ENCODE peak calls at places on chromosomes 7 and 10, in ten cellular contexts. H, M, N, P, R, D, Y, I, O and E are unnamed samples. For H3K4me1, the result is how much of the 10 kb centered on the place peaks cover.

GRCh38 chr7:99639267-99639666 is 22.5 kb downstream of the ZSCAN25 start:
- DNase-seq in H (no peak), M (no peak), N (no peak), P (no peak), R (no peak), D (no peak), Y (no peak), I (no peak), O (no peak), E (no peak)

GRCh38 chr7:17963281-17963680 is 23.0 kb upstream of the SNX13 start:
- DNase-seq in H (no peak), M (no peak), N (no peak), P (no peak), R (no peak), D (no peak), Y (no peak), I (no peak), O (no peak), E (no peak)

GRCh38 chr10:3426190-3426845 is 253.7 kb upstream of the PITRM1 start:
- DNase-seq in H (no peak), M (no peak), N (peak), P (no peak), R (no peak), D (no peak), Y (no peak), I (no peak), O (no peak), E (no peak)

GRCh38 chr7:80942261-80943041 is 23.6 kb upstream of the SEMA3C start:
- DNase-seq in H (peak), M (peak), N (peak), P (peak), R (peak), D (peak), Y (no peak), I (peak), O (no peak), E (peak)

GRCh38 chr10:96505150-96506136 is 8.3 kb downstream of the TLL2 start:
- DNase-seq in H (no peak), M (no peak), N (no peak), P (no peak), R (no peak), D (no peak), Y (no peak), I (no peak), O (no peak), E (no peak)

GRCh38 chr10:116688241-116688711 is 54.1 kb downstream of the HSPA12A start:
- DNase-seq in H (no peak), M (no peak), N (peak), P (no peak), R (no peak), D (no peak), Y (no peak), I (no peak), O (no peak), E (no peak)

GRCh38 chr10:110546077-110546476 is 21.4 kb upstream of the SMC3 start:
- DNase-seq in H (no peak), M (no peak), N (no peak), P (no peak), R (no peak), D (no peak), Y (no peak), I (no peak), O (no peak), E (no peak)

GRCh38 chr7:42606217-42606905 is 305.5 kb downstream of the C7orf25 start:
- DNase-seq in H (no peak), M (no peak), N (no peak), P (no peak), R (no peak), D (no peak), Y (no peak), I (no peak), O (no peak), E (no peak)

GRCh38 chr7:152667900-152668440 is 8.0 kb downstream of the XRCC2 start:
- DNase-seq in H (no peak), M (no peak), N (no peak), P (no peak), R (no peak), D (no peak), Y (no peak), I (no peak), O (no peak), E (no peak)

GRCh38 chr10:6491841-6492609 is 88.1 kb downstream of the PRKCQ start:
- DNase-seq in H (no peak), M (no peak), N (no peak), P (peak), R (no peak), D (no peak), Y (peak), I (no peak), O (no peak), E (no peak)

GRCh38 chr7:130560972-130561371 is 69.1 kb downstream of the MEST start:
- DNase-seq in H (peak), M (peak), N (peak), P (no peak), R (peak), D (no peak), Y (peak), I (no peak), O (no peak), E (no peak)

GRCh38 chr7:40570218-40570617 is 435.4 kb downstream of the SUGCT start:
- DNase-seq in H (no peak), M (no peak), N (no peak), P (no peak), R (no peak), D (no peak), Y (no peak), I (no peak), O (no peak), E (no peak)

GRCh38 chr7:131466735-131467365 is 89.6 kb downstream of the PODXL start:
- DNase-seq in H (no peak), M (no peak), N (no peak), P (no peak), R (no peak), D (no peak), Y (no peak), I (no peak), O (no peak), E (no peak)

GRCh38 chr10:59435707-59436106 is 73.4 kb upstream of the FAM13C start:
- DNase-seq in H (no peak), M (no peak), N (no peak), P (no peak), R (no peak), D (no peak), Y (no peak), I (no peak), O (no peak), E (no peak)

GRCh38 chr7:117350027-117350426 is 27.2 kb upstream of the WNT2 start:
- DNase-seq in H (no peak), M (no peak), N (no peak), P (no peak), R (peak), D (no peak), Y (no peak), I (no peak), O (no peak), E (no peak)

GRCh38 chr10:73117976-73118743 is 7.9 kb downstream of the NUDT13 start:
- DNase-seq in H (no peak), M (no peak), N (peak), P (no peak), R (peak), D (no peak), Y (no peak), I (no peak), O (no peak), E (no peak)
- H3K4me3 ChIP-seq in H (no peak), M (no peak), N (no peak), P (no peak), R (peak), D (no peak), Y (no peak), I (no peak), O (no peak), E (no peak)

GRCh38 chr7:112989531-112989930 is 97.1 kb downstream of the GPR85 start:
- DNase-seq in H (no peak), M (no peak), N (no peak), P (no peak), R (no peak), D (no peak), Y (no peak), I (no peak), O (no peak), E (no peak)

GRCh38 chr7:112986256-112987031 is 100.2 kb downstream of the GPR85 start:
- DNase-seq in H (no peak), M (no peak), N (no peak), P (no peak), R (no peak), D (no peak), Y (no peak), I (no peak), O (no peak), E (no peak)

GRCh38 chr7:112987171-112987570 is 99.5 kb downstream of the GPR85 start:
- DNase-seq in H (no peak), M (no peak), N (no peak), P (no peak), R (no peak), D (no peak), Y (no peak), I (no peak), O (no peak), E (no peak)

GRCh38 chr7:112994666-112995065 is 92.0 kb downstream of the GPR85 start:
- DNase-seq in H (no peak), M (no peak), N (no peak), P (no peak), R (no peak), D (no peak), Y (no peak), I (no peak), O (no peak), E (no peak)

GRCh38 chr7:112990619-112991018 is 96.0 kb downstream of the GPR85 start:
- DNase-seq in H (no peak), M (no peak), N (no peak), P (no peak), R (no peak), D (no peak), Y (no peak), I (no peak), O (no peak), E (no peak)
- H3K4me1 ChIP-seq in H (under half), M (under half), N (under half), P (under half), R (under half), D (under half), Y (under half), I (under half), O (under half), E (under half)

GRCh38 chr7:155373359-155374273 is 75.9 kb downstream of the INSIG1 start:
- DNase-seq in H (no peak), M (no peak), N (no peak), P (no peak), R (no peak), D (no peak), Y (no peak), I (no peak), O (no peak), E (no peak)
- H3K4me3 ChIP-seq in H (peak), M (peak), N (no peak), P (no peak), R (no peak), D (no peak), Y (no peak), I (peak), O (peak), E (no peak)

DNA sequence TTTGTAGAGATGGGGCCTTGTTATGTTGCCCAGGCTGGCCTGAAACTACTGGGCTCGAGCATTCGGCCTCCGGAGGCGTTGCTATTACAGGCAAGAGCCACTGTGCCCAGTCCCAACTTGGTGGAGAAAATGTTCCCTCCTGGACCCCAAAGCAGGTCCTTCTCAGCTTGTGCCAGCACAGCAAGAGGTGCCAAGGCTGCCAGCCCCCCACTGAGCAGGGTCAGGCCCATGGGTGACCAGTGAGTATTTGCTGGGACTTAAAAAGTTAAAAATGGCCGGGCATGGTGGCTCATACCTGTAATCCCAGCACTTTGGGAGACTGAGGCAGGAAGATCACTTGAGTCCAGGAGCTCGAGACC is 4.6 kb downstream of the MAFK start:
- DNase-seq in H (no peak), M (no peak), N (no peak), P (no peak), R (no peak), D (no peak), Y (no peak), I (peak), O (no peak), E (no peak)
- H3K4me1 ChIP-seq in H (half or more), M (half or more), N (half or more), P (under half), R (half or more), D (under half), Y (under half), I (under half), O (half or more), E (under half)

DNA sequence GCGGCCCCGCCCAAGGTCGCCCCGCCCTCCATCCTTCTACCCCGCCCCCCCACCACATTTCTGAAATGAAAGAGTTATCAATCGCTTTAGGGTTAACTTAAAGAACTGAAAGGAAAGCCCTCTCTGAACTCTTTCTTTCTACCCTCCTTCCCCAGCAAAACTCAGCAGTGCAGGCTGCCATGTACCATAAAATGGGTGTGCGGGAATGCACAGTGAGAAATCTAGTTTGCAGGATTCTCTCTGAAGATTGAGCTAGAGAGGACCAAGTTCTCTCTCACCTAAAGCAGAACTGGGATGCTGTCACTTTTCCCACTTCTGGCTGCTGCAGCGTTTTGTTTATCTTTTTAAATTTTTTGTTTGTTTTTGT is 151.6 kb upstream of the YAE1 start:
- DNase-seq in H (no peak), M (no peak), N (no peak), P (no peak), R (no peak), D (no peak), Y (no peak), I (no peak), O (no peak), E (no peak)
- H3K4me3 ChIP-seq in H (peak), M (peak), N (peak), P (peak), R (peak), D (no peak), Y (peak), I (peak), O (peak), E (peak)

GRCh38 chr10:103740683-103741082 is 114.7 kb downstream of the SH3PXD2A start:
- DNase-seq in H (no peak), M (no peak), N (no peak), P (no peak), R (no peak), D (no peak), Y (no peak), I (no peak), O (no peak), E (no peak)
- H3K4me1 ChIP-seq in H (under half), M (under half), N (under half), P (under half), R (under half), D (under half), Y (under half), I (under half), O (under half), E (under half)

GRCh38 chr10:126133906-126134703 is 237.7 kb downstream of the FANK1 start:
- DNase-seq in H (no peak), M (peak), N (peak), P (no peak), R (no peak), D (no peak), Y (no peak), I (no peak), O (no peak), E (no peak)
- H3K4me3 ChIP-seq in H (no peak), M (no peak), N (no peak), P (no peak), R (no peak), D (no peak), Y (no peak), I (no peak), O (no peak), E (no peak)